ENCODE peak calls at places on chromosomes 11 and 22, in five cellular contexts. One of them, this sample, is unnamed. For H3K9me3, the result is how much of the 10 kb centered on the place peaks cover.

GRCh38 chr22:21970800-21971617 is 11.6 kb downstream of the TOP3B start:
- DNase-seq in thyroid gland: no peak
- DNase-seq in Karpas-422: no peak
- DNase-seq in tibial nerve: no peak
- DNase-seq in right cardiac atrium: peak
- DNase-seq in this sample: no peak

GRCh38 chr11:6476571-6476970 is 2.8 kb upstream of the TRIM3 start:
- DNase-seq in thyroid gland: no peak
- DNase-seq in Karpas-422: no peak
- DNase-seq in tibial nerve: no peak
- DNase-seq in right cardiac atrium: no peak
- DNase-seq in this sample: no peak

GRCh38 chr11:128480066-128480465 is 107.3 kb downstream of the ETS1 start:
- DNase-seq in Karpas-422: no peak
- DNase-seq in thyroid gland: no peak
- DNase-seq in tibial nerve: no peak
- DNase-seq in right cardiac atrium: peak
- DNase-seq in this sample: no peak

GRCh38 chr22:36823177-36823839 is 6.5 kb upstream of the PVALB start:
- DNase-seq in tibial nerve: no peak
- DNase-seq in thyroid gland: no peak
- DNase-seq in Karpas-422: no peak
- DNase-seq in right cardiac atrium: no peak
- DNase-seq in this sample: no peak

GRCh38 chr11:116866774-116867455 is 29.5 kb upstream of the APOA1 start:
- DNase-seq in Karpas-422: no peak
- DNase-seq in tibial nerve: no peak
- DNase-seq in thyroid gland: no peak
- DNase-seq in right cardiac atrium: no peak
- DNase-seq in this sample: no peak

GRCh38 chr11:61820174-61820573 is 3.4 kb upstream of the FADS1 start:
- DNase-seq in right cardiac atrium: no peak
- DNase-seq in thyroid gland: no peak
- DNase-seq in tibial nerve: no peak
- DNase-seq in Karpas-422: no peak
- DNase-seq in this sample: no peak

GRCh38 chr11:33266418-33267215 is 9.4 kb downstream of the HIPK3 start:
- DNase-seq in thyroid gland: no peak
- DNase-seq in tibial nerve: no peak
- DNase-seq in right cardiac atrium: peak
- DNase-seq in Karpas-422: no peak
- DNase-seq in this sample: peak

GRCh38 chr11:71949034-71949433 is 20.2 kb downstream of the RNF121 start:
- DNase-seq in Karpas-422: no peak
- DNase-seq in thyroid gland: no peak
- DNase-seq in right cardiac atrium: no peak
- DNase-seq in tibial nerve: no peak
- DNase-seq in this sample: no peak

GRCh38 chr11:125300791-125301218 is 136.3 kb downstream of the PKNOX2 start:
- DNase-seq in thyroid gland: peak
- DNase-seq in Karpas-422: peak
- DNase-seq in tibial nerve: no peak
- DNase-seq in right cardiac atrium: peak
- DNase-seq in this sample: peak

GRCh38 chr11:59551651-59552521 is 40.5 kb downstream of the OR4D9 start:
- DNase-seq in right cardiac atrium: peak
- DNase-seq in thyroid gland: no peak
- DNase-seq in tibial nerve: no peak
- DNase-seq in Karpas-422: peak
- DNase-seq in this sample: peak

GRCh38 chr22:39493759-39494158 is 8.3 kb upstream of the MIEF1 start:
- DNase-seq in thyroid gland: no peak
- DNase-seq in Karpas-422: no peak
- DNase-seq in tibial nerve: no peak
- DNase-seq in right cardiac atrium: peak
- DNase-seq in this sample: no peak

GRCh38 chr11:66728760-66729385 is at the start of gene SPTBN2:
- DNase-seq in thyroid gland: no peak
- DNase-seq in tibial nerve: no peak
- DNase-seq in right cardiac atrium: peak
- DNase-seq in Karpas-422: peak
- DNase-seq in this sample: no peak

GRCh38 chr11:10004526-10005113 is 289.4 kb downstream of the SBF2 start:
- DNase-seq in Karpas-422: no peak
- DNase-seq in right cardiac atrium: no peak
- DNase-seq in thyroid gland: peak
- DNase-seq in tibial nerve: no peak
- DNase-seq in this sample: no peak

GRCh38 chr22:49776053-49776511 is 51.6 kb downstream of the BRD1 start:
- DNase-seq in right cardiac atrium: no peak
- DNase-seq in thyroid gland: no peak
- DNase-seq in Karpas-422: no peak
- DNase-seq in tibial nerve: no peak
- DNase-seq in this sample: no peak

GRCh38 chr11:82996966-82997606 is 74.6 kb downstream of the RAB30 start:
- DNase-seq in right cardiac atrium: no peak
- DNase-seq in thyroid gland: no peak
- DNase-seq in tibial nerve: no peak
- DNase-seq in Karpas-422: no peak
- DNase-seq in this sample: peak

GRCh38 chr22:39117585-39118191 is 20.6 kb downstream of the APOBEC3H start:
- DNase-seq in tibial nerve: no peak
- DNase-seq in Karpas-422: peak
- DNase-seq in thyroid gland: peak
- DNase-seq in right cardiac atrium: peak
- DNase-seq in this sample: peak

GRCh38 chr11:117822031-117822521 is 2.5 kb downstream of the FXYD2 start:
- DNase-seq in right cardiac atrium: no peak
- DNase-seq in tibial nerve: no peak
- DNase-seq in thyroid gland: peak
- DNase-seq in Karpas-422: peak
- DNase-seq in this sample: peak

GRCh38 chr11:16297332-16297731 is 59.0 kb downstream of the SOX6 start:
- DNase-seq in thyroid gland: no peak
- DNase-seq in tibial nerve: no peak
- DNase-seq in right cardiac atrium: no peak
- DNase-seq in Karpas-422: no peak
- DNase-seq in this sample: no peak

GRCh38 chr11:130407978-130408377 is 20.4 kb downstream of the ADAMTS8 start:
- DNase-seq in thyroid gland: no peak
- DNase-seq in tibial nerve: no peak
- DNase-seq in Karpas-422: no peak
- DNase-seq in right cardiac atrium: peak
- DNase-seq in this sample: no peak

GRCh38 chr11:1508491-1508891 is 21.9 kb upstream of the MOB2 start:
- DNase-seq in tibial nerve: no peak
- DNase-seq in right cardiac atrium: peak
- DNase-seq in Karpas-422: no peak
- DNase-seq in thyroid gland: no peak
- DNase-seq in this sample: no peak

GRCh38 chr11:61516675-61517516 is 8.3 kb downstream of the LRRC10B start:
- DNase-seq in Karpas-422: peak
- DNase-seq in thyroid gland: no peak
- DNase-seq in tibial nerve: no peak
- DNase-seq in right cardiac atrium: peak
- DNase-seq in this sample: no peak

GRCh38 chr11:126165366-126166156 is 45.9 kb downstream of the RPUSD4 start:
- DNase-seq in tibial nerve: no peak
- DNase-seq in thyroid gland: no peak
- DNase-seq in right cardiac atrium: no peak
- DNase-seq in Karpas-422: no peak
- DNase-seq in this sample: no peak

GRCh38 chr11:75341583-75341982 is 9.9 kb downstream of the ARRB1 start:
- DNase-seq in thyroid gland: no peak
- DNase-seq in right cardiac atrium: peak
- DNase-seq in tibial nerve: no peak
- DNase-seq in Karpas-422: no peak
- DNase-seq in this sample: peak

GRCh38 chr11:46374815-46375214 is 6.7 kb upstream of the MDK start:
- DNase-seq in Karpas-422: no peak
- DNase-seq in right cardiac atrium: no peak
- DNase-seq in thyroid gland: no peak
- DNase-seq in tibial nerve: no peak
- DNase-seq in this sample: no peak

GRCh38 chr22:27283714-27284113 is 517.8 kb downstream of the MN1 start:
- DNase-seq in right cardiac atrium: no peak
- DNase-seq in tibial nerve: no peak
- DNase-seq in Karpas-422: peak
- DNase-seq in thyroid gland: no peak
- DNase-seq in this sample: no peak

DNA sequence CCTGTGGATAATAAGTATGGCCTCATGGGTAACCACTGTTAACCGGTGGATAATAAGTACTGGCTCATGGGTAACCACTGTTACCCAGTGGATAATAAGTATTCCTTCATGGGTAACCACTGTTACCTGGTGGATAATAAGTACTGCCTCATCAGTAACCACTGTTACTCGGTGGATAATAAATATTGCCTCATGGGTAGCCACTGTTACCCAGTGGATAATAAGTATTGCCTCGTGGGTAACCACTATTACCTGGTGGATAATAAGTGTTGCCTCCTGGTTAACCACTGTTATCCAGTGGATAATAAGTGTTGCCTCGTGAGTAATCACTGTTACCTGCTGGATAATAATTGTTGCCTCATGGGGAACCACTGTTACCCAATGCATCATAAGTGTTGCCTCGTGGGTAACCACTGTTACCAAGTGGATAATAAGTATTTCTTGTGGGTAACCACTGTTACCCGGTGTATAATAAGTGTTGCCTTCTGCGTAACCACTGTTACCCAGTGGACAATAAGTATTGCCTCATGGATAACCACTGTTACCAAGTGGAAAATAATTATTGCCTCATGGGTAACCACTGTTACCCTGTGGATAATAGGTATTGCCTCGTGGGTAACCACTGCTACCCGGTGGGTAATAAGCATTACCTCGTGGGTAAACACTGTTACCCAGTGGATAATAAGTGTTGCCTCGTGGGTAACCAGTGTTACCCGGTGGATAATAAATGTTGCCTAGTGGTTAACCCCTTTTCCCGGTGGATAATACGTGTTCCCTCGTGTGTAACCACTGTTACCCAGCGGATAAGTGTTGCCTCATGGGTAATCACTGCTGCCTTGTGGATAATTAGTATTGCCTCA is 26.6 kb upstream of the NXPE4 start:
- DNase-seq in tibial nerve: no peak
- DNase-seq in right cardiac atrium: no peak
- DNase-seq in Karpas-422: no peak
- DNase-seq in thyroid gland: no peak
- DNase-seq in this sample: no peak
- H3K9me3 ChIP-seq in tibial nerve: under half
- H3K9me3 ChIP-seq in right cardiac atrium: under half
- H3K9me3 ChIP-seq in Karpas-422: under half
- H3K9me3 ChIP-seq in thyroid gland: under half
- H3K9me3 ChIP-seq in this sample: under half

DNA sequence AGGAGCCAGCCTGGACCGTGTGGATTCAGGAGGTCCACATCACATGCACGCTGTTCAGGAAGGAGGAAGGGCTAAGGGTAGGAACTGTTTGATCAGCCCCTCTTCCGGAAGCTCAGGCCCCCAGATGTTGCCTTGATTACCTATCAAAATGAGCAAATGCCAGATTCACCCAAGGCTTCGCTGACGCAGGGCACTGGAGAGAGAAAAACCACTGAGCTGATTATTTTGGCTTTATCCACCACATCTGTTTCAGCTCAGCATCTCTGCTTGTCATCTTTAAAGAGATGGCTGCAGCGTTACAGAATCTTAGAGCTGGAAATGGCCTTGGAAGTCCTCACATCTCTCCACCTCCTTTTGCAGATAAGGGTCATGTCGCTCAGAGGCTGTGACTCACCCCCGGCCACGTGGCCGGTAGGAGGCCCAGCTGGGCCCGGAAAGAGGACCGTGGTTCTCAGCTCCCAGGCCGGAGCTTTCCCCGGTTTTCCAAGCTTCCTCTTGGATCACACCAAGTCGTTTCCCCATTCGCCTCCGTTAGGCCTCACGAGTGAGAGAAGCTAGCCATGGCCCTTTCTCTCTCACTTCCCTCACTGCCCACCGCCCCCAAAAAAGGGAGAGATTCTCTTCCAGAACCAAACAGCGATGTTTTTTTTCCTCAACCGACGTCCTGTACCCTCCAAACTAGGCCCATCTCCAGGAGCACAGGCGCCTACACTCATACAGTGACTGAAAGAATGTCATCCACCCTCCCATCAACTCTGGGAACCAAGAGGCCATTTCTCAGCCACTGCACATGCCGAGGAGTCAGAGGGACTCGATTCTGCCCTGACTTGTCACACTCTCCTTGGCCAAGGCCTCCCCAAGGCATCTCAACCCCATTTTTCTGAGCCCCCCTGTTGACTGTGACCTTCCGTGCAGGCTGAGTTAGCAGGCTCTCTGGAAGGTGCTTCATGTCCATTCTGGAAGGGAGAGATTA is 37.6 kb downstream of the LIF start:
- DNase-seq in Karpas-422: no peak
- DNase-seq in tibial nerve: peak
- DNase-seq in thyroid gland: no peak
- DNase-seq in right cardiac atrium: peak
- DNase-seq in this sample: peak
- H3K4me3 ChIP-seq in Karpas-422: no peak
- H3K4me3 ChIP-seq in tibial nerve: no peak
- H3K4me3 ChIP-seq in thyroid gland: no peak
- H3K4me3 ChIP-seq in right cardiac atrium: no peak
- H3K4me3 ChIP-seq in this sample: no peak

GRCh38 chr22:28297504-28297903 is 378.4 kb upstream of the PITPNB start:
- DNase-seq in right cardiac atrium: no peak
- DNase-seq in Karpas-422: no peak
- DNase-seq in tibial nerve: no peak
- DNase-seq in thyroid gland: no peak
- DNase-seq in this sample: no peak

GRCh38 chr22:28296452-28296851 is 377.4 kb upstream of the PITPNB start:
- DNase-seq in tibial nerve: no peak
- DNase-seq in right cardiac atrium: no peak
- DNase-seq in Karpas-422: no peak
- DNase-seq in thyroid gland: no peak
- DNase-seq in this sample: no peak

GRCh38 chr22:28299329-28299728 is 380.3 kb upstream of the PITPNB start:
- DNase-seq in thyroid gland: no peak
- DNase-seq in tibial nerve: no peak
- DNase-seq in right cardiac atrium: no peak
- DNase-seq in Karpas-422: no peak
- DNase-seq in this sample: no peak

DNA sequence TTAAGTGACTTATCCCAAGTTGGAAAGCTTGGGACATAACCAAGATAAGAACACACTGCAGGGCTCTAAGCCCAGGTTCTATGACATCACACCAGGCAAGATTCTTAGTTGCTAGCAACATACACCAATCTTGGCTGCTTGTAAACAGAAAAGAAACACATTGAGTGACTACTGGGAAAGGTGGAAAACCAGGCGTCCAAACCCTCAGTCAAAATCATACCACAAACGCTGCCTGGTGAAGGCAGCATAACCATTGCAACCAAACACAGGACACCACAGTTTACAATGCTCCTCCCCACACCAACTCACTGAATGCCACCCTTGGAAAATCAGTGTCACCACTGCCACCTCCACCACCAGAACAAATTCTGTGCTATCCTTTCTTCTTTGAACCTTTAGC is 379.9 kb downstream of the TTC28 start:
- DNase-seq in right cardiac atrium: peak
- DNase-seq in thyroid gland: no peak
- DNase-seq in Karpas-422: no peak
- DNase-seq in tibial nerve: no peak
- DNase-seq in this sample: peak
- H3K27ac ChIP-seq in right cardiac atrium: no peak
- H3K27ac ChIP-seq in thyroid gland: no peak
- H3K27ac ChIP-seq in Karpas-422: no peak
- H3K27ac ChIP-seq in tibial nerve: no peak
- H3K27ac ChIP-seq in this sample: no peak

GRCh38 chr22:47356433-47357011 is 594.1 kb downstream of the TBC1D22A start:
- DNase-seq in tibial nerve: no peak
- DNase-seq in Karpas-422: no peak
- DNase-seq in thyroid gland: no peak
- DNase-seq in right cardiac atrium: no peak
- DNase-seq in this sample: no peak
- H3K9me3 ChIP-seq in tibial nerve: under half
- H3K9me3 ChIP-seq in Karpas-422: under half
- H3K9me3 ChIP-seq in thyroid gland: under half
- H3K9me3 ChIP-seq in right cardiac atrium: under half
- H3K9me3 ChIP-seq in this sample: under half